ENCODE peak calls at places on chromosomes 1 and 21, in ten cellular contexts. J is GM06990, W is WERI-Rb-1, Z is mucosa of descending colon, L is fibroblast of the aortic adventitia, N is heart right ventricle, S is A673, K is BJ, T is AG04450, M is tibial artery. R is an unnamed sample.

GRCh38 chr1:21936366-21937031 is 611 bp downstream of the HSPG2 start:
- DNase-seq in J (no peak), W (peak), Z (no peak), L (no peak), N (peak), S (no peak), K (no peak), T (no peak), M (no peak), R (peak)

GRCh38 chr1:157147906-157148717 is 9.9 kb upstream of the ETV3 start:
- DNase-seq in J (no peak), W (peak), Z (no peak), L (peak), N (no peak), S (peak), K (no peak), T (no peak), M (no peak), R (peak)

GRCh38 chr1:236400061-236400638 is 6.1 kb downstream of the EDARADD start:
- DNase-seq in J (no peak), W (no peak), Z (no peak), L (no peak), N (no peak), S (no peak), K (no peak), T (no peak), M (no peak), R (no peak)

GRCh38 chr1:224906340-224906739 is 23.1 kb upstream of the DNAH14 start:
- DNase-seq in J (no peak), W (no peak), Z (no peak), L (no peak), N (no peak), S (no peak), K (no peak), T (no peak), M (no peak), R (no peak)

GRCh38 chr1:157142765-157143423 is 4.7 kb upstream of the ETV3 start:
- DNase-seq in J (no peak), W (no peak), Z (no peak), L (no peak), N (no peak), S (no peak), K (no peak), T (no peak), M (no peak), R (no peak)

GRCh38 chr1:151132676-151133338 is 13.6 kb downstream of the SEMA6C start:
- DNase-seq in J (no peak), W (no peak), Z (no peak), L (no peak), N (no peak), S (no peak), K (no peak), T (no peak), M (peak), R (no peak)

GRCh38 chr1:15975805-15976680 is at the start of gene ZBTB17:
- DNase-seq in J (peak), W (peak), Z (peak), L (peak), N (peak), S (peak), K (peak), T (peak), M (peak), R (peak)

GRCh38 chr1:197908695-197909336 is 6.4 kb downstream of the C1orf53 start:
- DNase-seq in J (no peak), W (no peak), Z (no peak), L (peak), N (no peak), S (peak), K (no peak), T (no peak), M (no peak), R (no peak)

GRCh38 chr21:44932366-44933181 is 7.3 kb upstream of the SLX9 start:
- DNase-seq in J (peak), W (peak), Z (peak), L (no peak), N (no peak), S (peak), K (no peak), T (no peak), M (peak), R (peak)

GRCh38 chr21:42159560-42160110 is 59.3 kb upstream of the ABCG1 start:
- DNase-seq in J (no peak), W (no peak), Z (no peak), L (no peak), N (no peak), S (no peak), K (no peak), T (no peak), M (peak), R (no peak)

GRCh38 chr1:92998829-92999228 is 37.6 kb upstream of the DIPK1A start:
- DNase-seq in J (no peak), W (no peak), Z (no peak), L (no peak), N (no peak), S (no peak), K (no peak), T (no peak), M (no peak), R (no peak)

GRCh38 chr1:184020328-184020727 is 17.2 kb downstream of the COLGALT2 start:
- DNase-seq in J (no peak), W (no peak), Z (no peak), L (no peak), N (no peak), S (no peak), K (no peak), T (no peak), M (no peak), R (no peak)

GRCh38 chr1:75035536-75035935 is 98.7 kb upstream of the LHX8 start:
- DNase-seq in J (no peak), W (no peak), Z (no peak), L (no peak), N (no peak), S (no peak), K (no peak), T (no peak), M (no peak), R (peak)

GRCh38 chr1:162383516-162383915 is 2.0 kb downstream of the C1orf226 start:
- DNase-seq in J (no peak), W (no peak), Z (peak), L (no peak), N (no peak), S (no peak), K (no peak), T (no peak), M (peak), R (no peak)

GRCh38 chr1:15803380-15803779 is 4.1 kb downstream of the UQCRHL start:
- DNase-seq in J (no peak), W (peak), Z (no peak), L (peak), N (no peak), S (peak), K (no peak), T (no peak), M (no peak), R (no peak)

GRCh38 chr1:223269006-223269405 is 95.0 kb downstream of the SUSD4 start:
- DNase-seq in J (no peak), W (no peak), Z (no peak), L (no peak), N (no peak), S (no peak), K (no peak), T (no peak), M (no peak), R (no peak)

GRCh38 chr1:211808475-211808874 is 22.1 kb downstream of the LPGAT1 start:
- DNase-seq in J (no peak), W (no peak), Z (no peak), L (no peak), N (no peak), S (no peak), K (no peak), T (no peak), M (no peak), R (no peak)

GRCh38 chr1:911875-912739 is 11.6 kb upstream of the SAMD11 start:
- DNase-seq in J (peak), W (peak), Z (no peak), L (no peak), N (no peak), S (no peak), K (no peak), T (no peak), M (no peak), R (no peak)

GRCh38 chr1:116832268-116832931 is 77.3 kb upstream of the PTGFRN start:
- DNase-seq in J (no peak), W (no peak), Z (no peak), L (no peak), N (no peak), S (no peak), K (no peak), T (no peak), M (no peak), R (no peak)

GRCh38 chr21:43207868-43208267 is 39.1 kb downstream of the CRYAA start:
- DNase-seq in J (no peak), W (peak), Z (no peak), L (no peak), N (no peak), S (no peak), K (no peak), T (no peak), M (peak), R (no peak)

DNA sequence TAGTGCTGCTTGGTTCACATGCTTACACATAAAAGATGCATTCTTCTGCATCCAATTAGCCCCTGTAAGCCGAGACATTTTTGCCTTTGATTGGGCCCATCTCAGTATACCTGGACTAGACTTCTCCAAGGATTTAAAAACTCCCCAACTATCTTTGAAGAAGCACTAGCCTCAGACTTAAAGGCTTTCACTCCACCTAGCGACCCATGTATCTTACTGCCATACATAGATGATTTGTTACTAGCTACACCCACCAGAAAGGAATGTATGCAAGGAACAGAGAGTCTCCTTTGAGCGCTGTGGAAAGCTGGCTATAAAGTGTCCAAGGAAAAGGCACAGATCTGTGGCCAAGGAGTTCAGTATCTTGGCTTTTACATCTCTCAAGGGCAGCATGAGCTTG is 91.7 kb downstream of the LIPI start:
- DNase-seq in J (no peak), W (no peak), Z (no peak), L (no peak), N (no peak), S (no peak), K (no peak), T (no peak), M (no peak), R (no peak)
- TF ChIP-seq CTCF in J (no peak), W (no peak), Z (no peak), L (no peak), N (no peak), S (no peak), K (no peak), T (no peak), M (no peak), R (no peak)

GRCh38 chr1:160115545-160116276 is at the start of gene ATP1A2:
- DNase-seq in J (no peak), W (no peak), Z (no peak), L (no peak), N (peak), S (no peak), K (no peak), T (no peak), M (peak), R (no peak)
- H3K4me3 ChIP-seq in J (no peak), W (no peak), Z (no peak), L (no peak), N (peak), S (no peak), K (no peak), T (peak), M (peak), R (no peak)

GRCh38 chr21:17901458-17902092 is 82.4 kb upstream of the C21orf91 start:
- DNase-seq in J (peak), W (no peak), Z (no peak), L (peak), N (no peak), S (no peak), K (no peak), T (no peak), M (no peak), R (peak)

GRCh38 chr21:17900281-17900989 is 81.3 kb upstream of the C21orf91 start:
- DNase-seq in J (no peak), W (peak), Z (no peak), L (no peak), N (peak), S (no peak), K (no peak), T (no peak), M (no peak), R (no peak)

GRCh38 chr21:17900990-17901385 is 81.8 kb upstream of the C21orf91 start:
- DNase-seq in J (no peak), W (no peak), Z (no peak), L (no peak), N (no peak), S (no peak), K (no peak), T (no peak), M (no peak), R (no peak)

GRCh38 chr21:17903929-17904639 is 84.9 kb upstream of the C21orf91 start:
- DNase-seq in J (no peak), W (no peak), Z (no peak), L (peak), N (no peak), S (no peak), K (no peak), T (no peak), M (no peak), R (no peak)

GRCh38 chr21:17903029-17903806 is 84.1 kb upstream of the C21orf91 start:
- DNase-seq in J (peak), W (no peak), Z (no peak), L (peak), N (no peak), S (peak), K (no peak), T (peak), M (no peak), R (peak)
- TF ChIP-seq CTCF in J (no peak), W (no peak), Z (no peak), L (no peak), N (peak), S (peak), K (no peak), T (peak), M (peak), R (peak)

GRCh38 chr1:216621536-216621935 is 101.7 kb downstream of the ESRRG start:
- DNase-seq in J (no peak), W (peak), Z (no peak), L (no peak), N (no peak), S (no peak), K (no peak), T (no peak), M (no peak), R (no peak)
- H3K4me3 ChIP-seq in J (no peak), W (no peak), Z (no peak), L (no peak), N (no peak), S (no peak), K (no peak), T (no peak), M (no peak), R (no peak)

R was measured in epithelial cell of esophagus.